ENCODE peak calls at places on chromosome 4, in eight cellular contexts. T is tibial nerve, G is breast epithelium, B is suprapubic skin, E is HepG2, K is IMR-90, M is adrenal gland, X is body of pancreas. S is an unnamed sample. For H3K27me3 and H3K4me1, the result is how much of the 10 kb centered on the place peaks cover.

GRCh38 chr4:22502895-22503814 is 12.7 kb downstream of the ADGRA3 start:
- DNase-seq in T (no peak), G (no peak), B (no peak), E (no peak), K (peak), M (no peak), X (no peak), S (no peak)

GRCh38 chr4:151928112-151928511 is 167.3 kb upstream of the GATB start:
- DNase-seq in T (no peak), G (no peak), B (no peak), E (no peak), K (no peak), M (no peak), X (no peak), S (no peak)

GRCh38 chr4:84803121-84803520 is 163.4 kb downstream of the WDFY3 start:
- DNase-seq in T (no peak), G (no peak), B (no peak), E (no peak), K (no peak), M (no peak), X (no peak), S (no peak)

GRCh38 chr4:40256329-40256728 is 59.5 kb downstream of the RHOH start:
- DNase-seq in T (no peak), G (no peak), B (no peak), E (no peak), K (no peak), M (no peak), X (no peak), S (no peak)

GRCh38 chr4:24915121-24915922 is 2.5 kb upstream of the CCDC149 start:
- DNase-seq in T (no peak), G (no peak), B (no peak), E (peak), K (no peak), M (no peak), X (no peak), S (peak)

GRCh38 chr4:176752191-176752749 is 40.5 kb downstream of the VEGFC start:
- DNase-seq in T (no peak), G (no peak), B (no peak), E (no peak), K (no peak), M (no peak), X (no peak), S (no peak)

GRCh38 chr4:88320780-88321373 is 36.5 kb upstream of the PPM1K start:
- DNase-seq in T (peak), G (no peak), B (no peak), E (no peak), K (no peak), M (peak), X (no peak), S (peak)

GRCh38 chr4:52173470-52174055 is 122.5 kb downstream of the SPATA18 start:
- DNase-seq in T (peak), G (no peak), B (no peak), E (no peak), K (no peak), M (peak), X (no peak), S (peak)

GRCh38 chr4:87240341-87240740 is 19.9 kb upstream of the KLHL8 start:
- DNase-seq in T (no peak), G (no peak), B (no peak), E (no peak), K (no peak), M (no peak), X (no peak), S (no peak)

GRCh38 chr4:122827899-122828601 is 1.4 kb downstream of the FGF2 start:
- DNase-seq in T (peak), G (no peak), B (no peak), E (peak), K (peak), M (peak), X (peak), S (peak)

GRCh38 chr4:140641789-140642439 is 73.2 kb upstream of the UCP1 start:
- DNase-seq in T (no peak), G (peak), B (no peak), E (peak), K (no peak), M (no peak), X (no peak), S (peak)

GRCh38 chr4:2767046-2767704 is 11.0 kb upstream of the TNIP2 start:
- DNase-seq in T (no peak), G (no peak), B (no peak), E (no peak), K (no peak), M (no peak), X (no peak), S (no peak)

GRCh38 chr4:107740950-107741701 is 21.1 kb upstream of the PAPSS1 start:
- DNase-seq in T (peak), G (peak), B (no peak), E (no peak), K (peak), M (peak), X (peak), S (peak)

GRCh38 chr4:143292858-143293257 is 43.8 kb upstream of the GAB1 start:
- DNase-seq in T (no peak), G (no peak), B (no peak), E (no peak), K (no peak), M (no peak), X (no peak), S (no peak)

GRCh38 chr4:101201421-101201820 is 145.9 kb downstream of the PPP3CA start:
- DNase-seq in T (no peak), G (no peak), B (no peak), E (no peak), K (no peak), M (no peak), X (no peak), S (no peak)

GRCh38 chr4:45661893-45662292 is 462.0 kb downstream of the GABRG1 start:
- DNase-seq in T (no peak), G (no peak), B (no peak), E (no peak), K (no peak), M (no peak), X (no peak), S (no peak)
- H3K27me3 ChIP-seq in T (under half), G (under half), B (under half), E (under half), K (under half), M (under half), X (under half), S (under half)

GRCh38 chr4:184345573-184345922 is 127.9 kb upstream of the ENPP6 start:
- DNase-seq in T (peak), G (no peak), B (no peak), E (no peak), K (peak), M (peak), X (no peak), S (peak)
- TF ChIP-seq POLR2A in T (no peak), G (no peak), B (no peak), E (no peak), K (no peak), M (no peak), X (no peak), S (no peak)

GRCh38 chr4:73252001-73252400 is 6.6 kb downstream of the ANKRD17 start:
- DNase-seq in T (no peak), G (no peak), B (no peak), E (no peak), K (peak), M (no peak), X (no peak), S (no peak)
- H3K4me1 ChIP-seq in T (half or more), G (under half), B (under half), E (half or more), K (under half), M (under half), X (under half), S (under half)

GRCh38 chr4:172851534-172851933 is 317.1 kb upstream of the GALNT7 start:
- DNase-seq in T (no peak), G (no peak), B (no peak), E (no peak), K (peak), M (no peak), X (no peak), S (no peak)
- H3K27me3 ChIP-seq in T (under half), G (under half), B (under half), E (under half), K (under half), M (under half), X (under half), S (under half)

DNA sequence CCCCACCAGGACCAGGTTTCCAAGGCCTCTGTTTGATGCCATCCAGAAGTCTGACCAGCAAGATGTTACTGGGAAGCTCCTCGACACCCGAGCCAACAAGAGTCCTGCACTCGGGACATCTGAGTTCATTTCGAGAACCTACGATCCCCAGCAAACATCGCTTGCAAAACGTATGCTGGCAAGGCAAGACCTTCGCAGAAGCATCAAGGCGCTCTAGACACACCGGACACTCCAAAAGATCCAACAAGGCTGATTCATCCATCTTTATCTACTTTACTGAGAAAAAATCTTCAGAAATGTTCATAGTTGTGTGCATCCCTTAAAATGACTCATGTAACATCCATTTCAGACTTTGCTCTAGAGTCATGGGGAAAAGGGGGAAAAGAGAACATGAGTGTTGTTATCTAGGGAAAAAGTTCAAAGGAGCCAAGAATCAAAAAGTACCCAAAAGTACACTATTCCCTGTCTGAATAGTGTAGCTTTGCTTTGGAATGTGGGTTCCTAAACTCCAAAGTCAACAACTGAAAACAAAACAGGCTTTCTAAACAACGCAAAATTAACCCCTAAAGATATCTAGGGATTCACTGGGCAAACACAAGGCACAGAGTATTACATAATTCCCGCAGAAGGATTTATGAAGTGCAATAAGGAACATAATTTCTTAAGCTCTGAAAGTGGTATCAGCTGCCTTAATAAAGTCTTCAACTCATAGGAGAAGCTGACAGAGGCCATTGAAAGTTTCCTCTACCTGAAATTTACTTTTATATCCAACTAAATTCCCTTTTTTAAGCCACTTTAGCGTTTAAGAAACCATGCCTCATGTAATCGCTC is 1.6 kb downstream of the SH3RF1 start:
- DNase-seq in T (no peak), G (no peak), B (no peak), E (peak), K (peak), M (peak), X (no peak), S (no peak)
- TF ChIP-seq POLR2A in T (no peak), G (no peak), B (no peak), E (no peak), K (peak), M (no peak), X (no peak), S (no peak)

GRCh38 chr4:8278421-8279287 is 9.1 kb downstream of the HTRA3 start:
- DNase-seq in T (no peak), G (no peak), B (no peak), E (no peak), K (peak), M (peak), X (no peak), S (no peak)
- H3K4me1 ChIP-seq in T (half or more), G (under half), B (under half), E (under half), K (under half), M (under half), X (under half), S (under half)

DNA sequence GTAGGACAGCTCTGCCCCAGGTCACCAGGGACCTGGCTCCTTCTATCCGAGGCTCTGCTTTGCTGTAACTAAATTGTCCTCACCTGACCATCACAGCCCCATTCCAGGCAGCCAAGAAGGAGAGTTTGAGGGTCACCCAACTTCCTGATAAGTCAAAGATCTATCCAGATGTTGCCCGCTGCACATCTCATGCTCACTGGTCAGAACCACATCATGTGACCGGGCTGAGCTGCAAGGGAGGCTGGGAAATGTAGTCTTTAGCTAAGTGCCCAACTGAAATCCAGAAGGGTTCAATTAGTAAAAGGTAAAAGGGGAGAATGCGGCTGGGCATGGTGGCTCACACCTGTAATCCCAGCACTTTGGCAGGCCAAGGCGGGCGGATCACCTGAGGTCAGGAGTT is 18.4 kb downstream of the HMX1 start:
- DNase-seq in T (no peak), G (no peak), B (no peak), E (no peak), K (no peak), M (no peak), X (no peak), S (peak)
- H3K27me3 ChIP-seq in T (under half), G (half or more), B (half or more), E (under half), K (under half), M (half or more), X (under half), S (under half)

S was measured in testis.